ENCODE peak calls at places on chromosomes 2 and 18, in seven cellular contexts. G is hepatocyte, E is cardiac fibroblast, X is GM13976, B is Caco-2, N is neural crest cell, S is astrocyte of the spinal cord. A is an unnamed sample.

GRCh38 chr2:71603311-71603794 is 150.0 kb downstream of the DYSF start:
- DNase-seq in G (no peak), E (peak; percentile 20), X (no peak), B (no peak), N (no peak), S (no peak), A (no peak)

GRCh38 chr2:2870106-2870505 is 507.5 kb downstream of the EIPR1 start:
- DNase-seq in G (no peak), E (no peak), X (no peak), B (no peak), N (no peak), S (no peak), A (no peak)

GRCh38 chr2:54459037-54459441 is 2.9 kb downstream of the SPTBN1 start:
- DNase-seq in G (no peak), E (peak; percentile 85), X (no peak), B (no peak), N (no peak), S (peak; percentile 38), A (no peak)

GRCh38 chr2:176501652-176502051 is 232.4 kb downstream of the MTX2 start:
- DNase-seq in G (no peak), E (no peak), X (no peak), B (no peak), N (no peak), S (no peak), A (no peak)

GRCh38 chr2:194842871-194843270 is 814.2 kb upstream of the SLC39A10 start:
- DNase-seq in G (no peak), E (no peak), X (no peak), B (no peak), N (no peak), S (no peak), A (no peak)

GRCh38 chr18:54416459-54416858 is 58.8 kb downstream of the C18orf54 start:
- DNase-seq in G (peak; percentile 11), E (peak; percentile 89), X (no peak), B (no peak), N (no peak), S (peak; percentile 93), A (no peak)

GRCh38 chr2:235763816-235764215 is 270.0 kb downstream of the AGAP1 start:
- DNase-seq in G (no peak), E (no peak), X (no peak), B (no peak), N (no peak), S (no peak), A (no peak)

GRCh38 chr18:61892683-61893303 is at the start of gene RNF152:
- DNase-seq in G (peak; percentile 61), E (peak; percentile 34), X (peak; percentile 37), B (peak; percentile 0), N (peak; percentile 12), S (peak; percentile 27), A (peak; percentile 28)

GRCh38 chr2:28102455-28102874 is 211.9 kb downstream of the BABAM2 start:
- DNase-seq in G (no peak), E (peak; percentile 81), X (no peak), B (no peak), N (no peak), S (peak; percentile 93), A (no peak)

GRCh38 chr2:235229236-235229635 is 264.6 kb upstream of the AGAP1 start:
- DNase-seq in G (no peak), E (no peak), X (no peak), B (no peak), N (no peak), S (no peak), A (no peak)

GRCh38 chr2:219037783-219038549 is 3.4 kb downstream of the CFAP65 start:
- DNase-seq in G (peak; percentile 49), E (no peak), X (no peak), B (no peak), N (no peak), S (no peak), A (no peak)

GRCh38 chr2:85680707-85681353 is 12.8 kb upstream of the SFTPB start:
- DNase-seq in G (no peak), E (no peak), X (no peak), B (no peak), N (no peak), S (no peak), A (no peak)

GRCh38 chr2:172242968-172243367 is 140.3 kb upstream of the DLX2 start:
- DNase-seq in G (no peak), E (no peak), X (no peak), B (no peak), N (no peak), S (no peak), A (no peak)

GRCh38 chr18:71327443-71328120 is 1038.7 kb downstream of the SOCS6 start:
- DNase-seq in G (no peak), E (no peak), X (no peak), B (no peak), N (no peak), S (no peak), A (no peak)

GRCh38 chr2:108904680-108905079 is 84.3 kb downstream of the EDAR start:
- DNase-seq in G (no peak), E (no peak), X (no peak), B (no peak), N (no peak), S (no peak), A (no peak)

GRCh38 chr2:161090401-161090800 is 69.8 kb upstream of the TANK start:
- DNase-seq in G (no peak), E (peak; percentile 29), X (no peak), B (no peak), N (no peak), S (no peak), A (no peak)

GRCh38 chr2:69693059-69693458 is 48.9 kb upstream of the ANXA4 start:
- DNase-seq in G (no peak), E (no peak), X (no peak), B (no peak), N (no peak), S (no peak), A (no peak)

GRCh38 chr2:230657906-230658305 is 54.7 kb upstream of the CAB39 start:
- DNase-seq in G (no peak), E (no peak), X (no peak), B (no peak), N (no peak), S (no peak), A (no peak)

GRCh38 chr2:158726906-158727592 is 68.1 kb upstream of the DAPL1 start:
- DNase-seq in G (no peak), E (peak; percentile 70), X (no peak), B (no peak), N (no peak), S (no peak), A (no peak)

GRCh38 chr2:138658187-138658894 is 121.8 kb downstream of the NXPH2 start:
- DNase-seq in G (no peak), E (no peak), X (no peak), B (peak; percentile 21), N (no peak), S (no peak), A (no peak)

GRCh38 chr2:233062447-233062842 is 2.3 kb downstream of the INPP5D start:
- DNase-seq in G (no peak), E (no peak), X (no peak), B (no peak), N (no peak), S (no peak), A (no peak)

GRCh38 chr2:132416080-132416911 is at the start of gene GPR39:
- DNase-seq in G (peak; percentile 95), E (peak; percentile 97), X (no peak), B (peak; percentile 99), N (peak; percentile 32), S (peak; percentile 98), A (peak; percentile 80)

GRCh38 chr2:3160751-3161330 is 216.8 kb downstream of the EIPR1 start:
- DNase-seq in G (no peak), E (no peak), X (no peak), B (no peak), N (no peak), S (peak; percentile 14), A (no peak)

GRCh38 chr2:198177040-198177439 is 372.6 kb downstream of the PLCL1 start:
- DNase-seq in G (no peak), E (no peak), X (no peak), B (no peak), N (no peak), S (no peak), A (no peak)

GRCh38 chr2:71238089-71238488 is 11.2 kb upstream of the PAIP2B start:
- DNase-seq in G (no peak), E (no peak), X (no peak), B (no peak), N (no peak), S (no peak), A (no peak)

GRCh38 chr2:235545369-235546150 is 51.7 kb downstream of the AGAP1 start:
- DNase-seq in G (no peak), E (no peak), X (no peak), B (no peak), N (no peak), S (no peak), A (no peak)

GRCh38 chr2:239605976-239606375 is 205.2 kb upstream of the HDAC4 start:
- DNase-seq in G (no peak), E (no peak), X (peak; percentile 5), B (no peak), N (no peak), S (no peak), A (no peak)

GRCh38 chr2:111069722-111070121 is 51.0 kb upstream of the BCL2L11 start:
- DNase-seq in G (no peak), E (no peak), X (no peak), B (no peak), N (no peak), S (no peak), A (no peak)

GRCh38 chr2:186480991-186481390 is 5.1 kb upstream of the ZC3H15 start:
- DNase-seq in G (no peak), E (no peak), X (no peak), B (no peak), N (no peak), S (no peak), A (no peak)

GRCh38 chr2:224190871-224191270 is 151.8 kb upstream of the SERPINE2 start:
- DNase-seq in G (no peak), E (peak; percentile 31), X (no peak), B (no peak), N (no peak), S (no peak), A (no peak)
- TF ChIP-seq CTCF in G (no peak), E (no peak), X (no peak), B (no peak), N (no peak), S (no peak), A (no peak)

GRCh38 chr2:16072638-16073290 is 132.4 kb downstream of the MYCN start:
- DNase-seq in G (no peak), E (no peak), X (no peak), B (no peak), N (no peak), S (no peak), A (no peak)
- TF ChIP-seq CTCF in G (no peak), E (no peak), X (no peak), B (no peak), N (no peak), S (no peak), A (no peak)

DNA sequence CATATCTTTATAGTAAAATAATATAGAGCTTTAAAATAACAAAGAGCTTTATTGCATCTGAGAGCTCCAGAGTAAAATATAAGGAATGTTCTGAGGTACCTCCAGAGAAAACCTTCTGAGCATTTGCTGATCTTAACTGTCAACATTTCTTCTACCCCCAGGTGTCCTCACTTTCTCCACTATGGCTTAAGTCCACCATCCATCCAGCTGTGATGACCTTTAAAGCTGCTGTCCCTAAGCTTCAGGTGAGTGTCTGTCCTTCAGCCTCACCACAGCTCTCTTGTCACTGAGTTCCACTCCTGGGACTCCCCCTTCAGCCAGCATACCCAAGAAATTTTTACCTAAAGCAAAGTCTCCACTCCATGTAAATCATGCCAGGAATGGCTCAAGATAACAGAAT is 137.9 kb downstream of the MYO5B start:
- DNase-seq in G (no peak), E (no peak), X (no peak), B (peak; percentile 3), N (no peak), S (no peak), A (no peak)
- TF ChIP-seq CTCF in G (no peak), E (no peak), X (no peak), B (no peak), N (no peak), S (no peak), A (no peak)

GRCh38 chr2:10162586-10163497 is 40.3 kb downstream of the RRM2 start:
- DNase-seq in G (no peak), E (no peak), X (no peak), B (peak; percentile 72), N (peak; percentile 35), S (no peak), A (no peak)
- TF ChIP-seq CTCF in G (no peak), E (no peak), X (no peak), B (peak; percentile 47), N (peak; percentile 37), S (peak; percentile 21), A (no peak)